ENCODE peak calls at places on chromosomes 1 and 21, in four cellular contexts. H is kidney epithelial cell, K is A549, F is right atrium auricular region. B is an unnamed sample.

GRCh38 chr1:9128161-9128519 is 762 bp downstream of the GPR157 start:
- DNase-seq in H (no peak), K (no peak), F (no peak), B (peak; percentile 82)

GRCh38 chr1:184685116-184685515 is 69.5 kb downstream of the EDEM3 start:
- DNase-seq in H (no peak), K (no peak), F (no peak), B (no peak)

GRCh38 chr1:53478186-53478585 is 19.0 kb downstream of the DMRTB1 start:
- DNase-seq in H (no peak), K (no peak), F (no peak), B (no peak)

GRCh38 chr21:44024257-44024656 is 12.1 kb downstream of the TRAPPC10 start:
- DNase-seq in H (no peak), K (no peak), F (no peak), B (no peak)

GRCh38 chr1:232553809-232554208 is 76.1 kb downstream of the SIPA1L2 start:
- DNase-seq in H (no peak), K (no peak), F (no peak), B (no peak)

GRCh38 chr1:164622057-164622840 is 63.3 kb downstream of the PBX1 start:
- DNase-seq in H (no peak), K (no peak), F (no peak), B (no peak)

GRCh38 chr1:29672955-29673507 is 436.7 kb downstream of the PTPRU start:
- DNase-seq in H (no peak), K (no peak), F (peak; percentile 28), B (peak; percentile 52)

GRCh38 chr1:9239622-9240401 is 5.2 kb downstream of the H6PD start:
- DNase-seq in H (no peak), K (no peak), F (no peak), B (no peak)

GRCh38 chr1:19044975-19045831 is 88.7 kb upstream of the IFFO2 start:
- DNase-seq in H (no peak), K (no peak), F (no peak), B (peak; percentile 73)

GRCh38 chr1:227215863-227216510 is 102.3 kb downstream of the CDC42BPA start:
- DNase-seq in H (no peak), K (no peak), F (no peak), B (no peak)

GRCh38 chr1:75616436-75617433 is 5.8 kb upstream of the SLC44A5 start:
- DNase-seq in H (no peak), K (no peak), F (no peak), B (peak; percentile 85)

GRCh38 chr1:40267767-40268187 is 9.7 kb downstream of the ZMPSTE24 start:
- DNase-seq in H (no peak), K (no peak), F (no peak), B (no peak)

GRCh38 chr1:100353988-100354387 is 1.7 kb downstream of the CDC14A start:
- DNase-seq in H (peak; percentile 48), K (peak; percentile 11), F (no peak), B (no peak)

GRCh38 chr1:21576031-21576797 is 67.0 kb downstream of the ALPL start:
- DNase-seq in H (no peak), K (no peak), F (no peak), B (peak; percentile 66)

GRCh38 chr1:228735871-228736586 is 750 bp downstream of the RHOU start:
- DNase-seq in H (no peak), K (peak; percentile 26), F (no peak), B (no peak)

GRCh38 chr1:21619041-21619947 is 49.9 kb downstream of the RAP1GAP start:
- DNase-seq in H (no peak), K (no peak), F (no peak), B (no peak)

GRCh38 chr21:26441081-26441610 is 131.9 kb downstream of the CYYR1 start:
- DNase-seq in H (no peak), K (no peak), F (no peak), B (no peak)

GRCh38 chr1:172704003-172704402 is 45.1 kb downstream of the FASLG start:
- DNase-seq in H (no peak), K (no peak), F (no peak), B (no peak)

GRCh38 chr1:172704446-172705176 is 45.7 kb downstream of the FASLG start:
- DNase-seq in H (no peak), K (no peak), F (no peak), B (no peak)

DNA sequence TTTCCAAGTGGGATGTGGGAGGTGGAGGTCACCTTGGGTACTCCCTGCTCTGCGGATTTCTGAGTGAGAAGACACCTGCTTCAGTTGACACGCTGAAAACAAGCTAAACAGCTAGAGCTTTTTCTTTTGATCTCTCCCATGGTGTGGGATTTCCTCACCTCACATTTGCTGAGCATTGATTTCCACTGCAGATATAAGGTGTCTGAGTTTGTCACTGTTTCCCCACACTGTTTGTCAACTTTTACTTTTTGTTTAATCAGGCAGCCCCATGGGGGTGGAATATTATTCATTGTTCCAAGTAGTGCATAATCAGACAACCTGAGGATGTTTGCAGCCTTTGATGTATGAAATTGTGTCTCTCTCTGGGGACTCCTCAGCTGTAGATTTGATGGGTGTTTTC is 49.5 kb downstream of the FASLG start:
- DNase-seq in H (no peak), K (no peak), F (no peak), B (no peak)
- TF ChIP-seq CTCF in H (no peak), K (no peak), F (no peak), B (no peak)

DNA sequence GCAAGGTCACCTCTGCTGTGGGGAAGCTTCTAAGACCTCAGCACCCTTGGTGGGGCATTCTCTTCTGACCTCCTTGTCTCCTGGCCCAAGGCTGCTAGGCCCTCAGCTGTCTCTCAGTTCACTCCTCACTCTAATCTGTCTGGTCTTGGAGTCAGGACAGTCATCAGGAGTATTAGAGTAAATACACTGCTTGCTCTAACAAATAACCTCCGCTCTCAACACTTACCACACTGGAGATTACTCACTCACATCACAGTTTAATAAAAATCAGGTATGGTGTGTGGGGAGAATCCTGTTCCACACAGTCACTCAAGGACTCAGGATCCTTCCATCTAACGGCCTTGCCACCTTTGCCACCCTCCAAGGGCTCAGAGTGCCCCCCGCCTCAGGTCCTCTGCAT is 26.6 kb upstream of the TMEM61 start:
- DNase-seq in H (no peak), K (no peak), F (no peak), B (no peak)
- TF ChIP-seq CTCF in H (no peak), K (no peak), F (no peak), B (no peak)

DNA sequence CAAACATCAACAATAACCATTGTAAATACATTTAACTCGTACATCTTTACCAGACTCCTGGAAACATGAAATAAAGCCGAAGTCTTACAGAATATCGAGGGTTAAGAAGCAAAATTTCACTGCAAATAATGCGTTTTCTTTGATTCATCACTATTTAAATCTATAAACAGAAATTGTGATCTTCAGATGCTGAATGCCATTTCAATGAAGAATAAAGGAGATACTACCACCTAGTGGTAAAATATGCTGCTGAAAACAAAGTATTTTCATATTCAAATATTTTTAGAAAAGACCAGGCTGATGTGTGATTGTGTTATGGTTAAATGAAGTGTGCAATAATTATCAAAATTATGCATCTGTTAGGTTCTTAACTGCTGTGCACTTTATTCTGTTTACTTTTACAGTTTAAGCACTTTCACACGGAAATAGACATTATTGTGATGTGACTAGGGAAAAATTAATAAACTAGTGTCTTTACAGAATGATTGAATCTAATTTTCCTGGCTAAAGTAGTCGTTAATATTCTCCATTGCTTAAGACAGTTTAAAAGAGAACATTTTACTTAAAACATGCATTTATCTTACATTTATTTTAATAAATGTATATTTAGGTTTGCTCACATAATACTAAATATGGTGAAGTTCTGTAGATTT is 1093.1 kb downstream of the MRPL39 start:
- DNase-seq in H (no peak), K (peak; percentile 0), F (no peak), B (no peak)
- TF ChIP-seq CTCF in H (peak; percentile 26), K (no peak), F (peak; percentile 65), B (peak; percentile 76)

DNA sequence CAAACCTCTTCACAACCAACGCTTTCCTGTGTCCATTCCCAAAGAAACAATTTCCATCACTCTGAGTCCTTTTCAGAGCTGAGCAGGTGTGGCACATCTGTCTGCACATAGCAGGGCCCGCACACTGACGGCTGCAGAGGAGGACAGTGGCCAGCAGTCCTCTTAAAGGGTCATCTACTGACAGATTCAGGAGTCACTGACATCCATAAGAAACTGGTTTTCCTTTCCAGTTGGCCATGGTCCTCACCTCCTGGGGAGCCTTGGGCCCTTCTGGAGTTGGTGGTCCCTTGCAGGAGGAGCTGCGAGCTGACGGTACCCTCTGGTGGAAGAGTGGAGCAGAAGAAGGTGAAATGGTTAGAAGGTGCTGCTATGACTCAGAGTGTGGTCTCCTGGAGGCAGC is 278.4 kb upstream of the C1orf174 start:
- DNase-seq in H (no peak), K (no peak), F (peak; percentile 28), B (no peak)
- TF ChIP-seq CTCF in H (no peak), K (no peak), F (no peak), B (no peak)